ENCODE peak calls at places on chromosome 19, in seven cellular contexts. One of them, this sample, is unnamed.

GRCh38 chr19:9939301-9939913 is 3.1 kb upstream of the OLFM2 start:
- DNase-seq in GM12878: no peak
- DNase-seq in K562: no peak
- DNase-seq in GM12892: no peak
- DNase-seq in H1: no peak
- DNase-seq in HepG2: no peak
- DNase-seq in SK-N-SH: no peak
- DNase-seq in this sample: no peak

GRCh38 chr19:18091217-18091608 is 4.5 kb upstream of the IL12RB1 start:
- DNase-seq in GM12878: peak
- DNase-seq in K562: peak
- DNase-seq in GM12892: peak
- DNase-seq in H1: no peak
- DNase-seq in HepG2: no peak
- DNase-seq in SK-N-SH: no peak
- DNase-seq in this sample: no peak

GRCh38 chr19:23254141-23254910 is 4.1 kb upstream of the ZNF724 start:
- DNase-seq in GM12878: no peak
- DNase-seq in K562: no peak
- DNase-seq in GM12892: no peak
- DNase-seq in H1: no peak
- DNase-seq in HepG2: no peak
- DNase-seq in SK-N-SH: no peak
- DNase-seq in this sample: no peak

GRCh38 chr19:50967924-50968708 is 1.3 kb downstream of the KLK6 start:
- DNase-seq in GM12878: no peak
- DNase-seq in K562: no peak
- DNase-seq in GM12892: no peak
- DNase-seq in H1: no peak
- DNase-seq in HepG2: no peak
- DNase-seq in SK-N-SH: no peak
- DNase-seq in this sample: no peak

GRCh38 chr19:3852614-3853254 is 16.1 kb downstream of the ZFR2 start:
- DNase-seq in GM12878: no peak
- DNase-seq in K562: peak
- DNase-seq in GM12892: no peak
- DNase-seq in H1: peak
- DNase-seq in HepG2: peak
- DNase-seq in SK-N-SH: no peak
- DNase-seq in this sample: no peak

GRCh38 chr19:14943601-14944000 is 2.3 kb downstream of the OR7C2 start:
- DNase-seq in GM12878: peak
- DNase-seq in K562: no peak
- DNase-seq in GM12892: no peak
- DNase-seq in H1: no peak
- DNase-seq in HepG2: no peak
- DNase-seq in SK-N-SH: no peak
- DNase-seq in this sample: no peak

GRCh38 chr19:36266375-36266961 is 51.6 kb downstream of the ZNF146 start:
- DNase-seq in GM12878: no peak
- DNase-seq in K562: peak
- DNase-seq in GM12892: no peak
- DNase-seq in H1: no peak
- DNase-seq in HepG2: no peak
- DNase-seq in SK-N-SH: no peak
- DNase-seq in this sample: peak

GRCh38 chr19:35882074-35882832 is 13.9 kb downstream of the APLP1 start:
- DNase-seq in GM12878: peak
- DNase-seq in K562: peak
- DNase-seq in GM12892: no peak
- DNase-seq in H1: no peak
- DNase-seq in HepG2: peak
- DNase-seq in SK-N-SH: peak
- DNase-seq in this sample: no peak

GRCh38 chr19:6744381-6745288 is 5.2 kb downstream of the TRIP10 start:
- DNase-seq in GM12878: no peak
- DNase-seq in K562: no peak
- DNase-seq in GM12892: no peak
- DNase-seq in H1: no peak
- DNase-seq in HepG2: no peak
- DNase-seq in SK-N-SH: no peak
- DNase-seq in this sample: no peak

GRCh38 chr19:45590300-45591003 is 5.8 kb upstream of the OPA3 start:
- DNase-seq in GM12878: no peak
- DNase-seq in K562: no peak
- DNase-seq in GM12892: no peak
- DNase-seq in H1: no peak
- DNase-seq in HepG2: no peak
- DNase-seq in SK-N-SH: no peak
- DNase-seq in this sample: no peak

GRCh38 chr19:17862711-17863519 is 3.2 kb downstream of the RPL18A start:
- DNase-seq in GM12878: no peak
- DNase-seq in K562: no peak
- DNase-seq in GM12892: no peak
- DNase-seq in H1: no peak
- DNase-seq in HepG2: no peak
- DNase-seq in SK-N-SH: no peak
- DNase-seq in this sample: no peak

GRCh38 chr19:49469828-49470614 is 4.0 kb upstream of the FLT3LG start:
- DNase-seq in GM12878: peak
- DNase-seq in K562: no peak
- DNase-seq in GM12892: peak
- DNase-seq in H1: no peak
- DNase-seq in HepG2: no peak
- DNase-seq in SK-N-SH: no peak
- DNase-seq in this sample: no peak

GRCh38 chr19:2337329-2337707 is 8.8 kb downstream of the SPPL2B start:
- DNase-seq in GM12878: no peak
- DNase-seq in K562: no peak
- DNase-seq in GM12892: no peak
- DNase-seq in H1: peak
- DNase-seq in HepG2: peak
- DNase-seq in SK-N-SH: peak
- DNase-seq in this sample: no peak

GRCh38 chr19:29537181-29537580 is 11.4 kb downstream of the VSTM2B start:
- DNase-seq in GM12878: no peak
- DNase-seq in K562: no peak
- DNase-seq in GM12892: no peak
- DNase-seq in H1: peak
- DNase-seq in HepG2: no peak
- DNase-seq in SK-N-SH: no peak
- DNase-seq in this sample: no peak

GRCh38 chr19:36215276-36216171 is 618 bp downstream of the ZNF146 start:
- DNase-seq in GM12878: no peak
- DNase-seq in K562: no peak
- DNase-seq in GM12892: no peak
- DNase-seq in H1: no peak
- DNase-seq in HepG2: no peak
- DNase-seq in SK-N-SH: peak
- DNase-seq in this sample: no peak

GRCh38 chr19:5976768-5977167 is 1.2 kb downstream of the RANBP3 start:
- DNase-seq in GM12878: no peak
- DNase-seq in K562: no peak
- DNase-seq in GM12892: no peak
- DNase-seq in H1: no peak
- DNase-seq in HepG2: no peak
- DNase-seq in SK-N-SH: no peak
- DNase-seq in this sample: no peak

GRCh38 chr19:16587031-16588023 is 15.1 kb upstream of the SLC35E1 start:
- DNase-seq in GM12878: peak
- DNase-seq in K562: no peak
- DNase-seq in GM12892: no peak
- DNase-seq in H1: no peak
- DNase-seq in HepG2: no peak
- DNase-seq in SK-N-SH: no peak
- DNase-seq in this sample: no peak

GRCh38 chr19:46118136-46118535 is 6.4 kb downstream of the IGFL3 start:
- DNase-seq in GM12878: no peak
- DNase-seq in K562: no peak
- DNase-seq in GM12892: no peak
- DNase-seq in H1: no peak
- DNase-seq in HepG2: no peak
- DNase-seq in SK-N-SH: no peak
- DNase-seq in this sample: no peak

GRCh38 chr19:3025516-3025890 is 3.6 kb downstream of the TLE2 start:
- DNase-seq in GM12878: no peak
- DNase-seq in K562: no peak
- DNase-seq in GM12892: no peak
- DNase-seq in H1: no peak
- DNase-seq in HepG2: no peak
- DNase-seq in SK-N-SH: no peak
- DNase-seq in this sample: no peak

GRCh38 chr19:50204811-50205675 is 1.6 kb downstream of the MYH14 start:
- DNase-seq in GM12878: no peak
- DNase-seq in K562: peak
- DNase-seq in GM12892: no peak
- DNase-seq in H1: peak
- DNase-seq in HepG2: peak
- DNase-seq in SK-N-SH: peak
- DNase-seq in this sample: no peak

GRCh38 chr19:679418-680286 is 3.5 kb downstream of the FSTL3 start:
- DNase-seq in GM12878: no peak
- DNase-seq in K562: peak
- DNase-seq in GM12892: peak
- DNase-seq in H1: no peak
- DNase-seq in HepG2: no peak
- DNase-seq in SK-N-SH: peak
- DNase-seq in this sample: no peak

GRCh38 chr19:35365303-35365702 is 5.6 kb upstream of the GPR42 start:
- DNase-seq in GM12878: no peak
- DNase-seq in K562: no peak
- DNase-seq in GM12892: no peak
- DNase-seq in H1: no peak
- DNase-seq in HepG2: no peak
- DNase-seq in SK-N-SH: no peak
- DNase-seq in this sample: no peak

GRCh38 chr19:36136975-36137686 is 2.7 kb upstream of the CAPNS1 start:
- DNase-seq in GM12878: no peak
- DNase-seq in K562: no peak
- DNase-seq in GM12892: no peak
- DNase-seq in H1: no peak
- DNase-seq in HepG2: no peak
- DNase-seq in SK-N-SH: no peak
- DNase-seq in this sample: no peak

GRCh38 chr19:958967-959685 is 25.0 kb upstream of the WDR18 start:
- DNase-seq in GM12878: no peak
- DNase-seq in K562: peak
- DNase-seq in GM12892: no peak
- DNase-seq in H1: no peak
- DNase-seq in HepG2: peak
- DNase-seq in SK-N-SH: no peak
- DNase-seq in this sample: no peak

GRCh38 chr19:6772028-6772865 is at the start of gene VAV1:
- DNase-seq in GM12878: peak
- DNase-seq in K562: peak
- DNase-seq in GM12892: peak
- DNase-seq in H1: no peak
- DNase-seq in HepG2: no peak
- DNase-seq in SK-N-SH: peak
- DNase-seq in this sample: peak

GRCh38 chr19:54162241-54162805 is 2.8 kb upstream of the LENG1 start:
- DNase-seq in GM12878: no peak
- DNase-seq in K562: peak
- DNase-seq in GM12892: peak
- DNase-seq in H1: peak
- DNase-seq in HepG2: no peak
- DNase-seq in SK-N-SH: peak
- DNase-seq in this sample: no peak

GRCh38 chr19:15254547-15254946 is 22.3 kb upstream of the EPHX3 start:
- DNase-seq in GM12878: no peak
- DNase-seq in K562: no peak
- DNase-seq in GM12892: no peak
- DNase-seq in H1: no peak
- DNase-seq in HepG2: no peak
- DNase-seq in SK-N-SH: no peak
- DNase-seq in this sample: no peak

GRCh38 chr19:55146078-55146647 is 2.8 kb downstream of the TNNT1 start:
- DNase-seq in GM12878: no peak
- DNase-seq in K562: peak
- DNase-seq in GM12892: no peak
- DNase-seq in H1: peak
- DNase-seq in HepG2: no peak
- DNase-seq in SK-N-SH: peak
- DNase-seq in this sample: peak

GRCh38 chr19:45908956-45909355 is 5.6 kb downstream of the NANOS2 start:
- DNase-seq in GM12878: no peak
- DNase-seq in K562: no peak
- DNase-seq in GM12892: no peak
- DNase-seq in H1: no peak
- DNase-seq in HepG2: no peak
- DNase-seq in SK-N-SH: no peak
- DNase-seq in this sample: no peak

GRCh38 chr19:27762933-27763332 is 1450.0 kb downstream of the UQCRFS1 start:
- DNase-seq in GM12878: no peak
- DNase-seq in K562: no peak
- DNase-seq in GM12892: no peak
- DNase-seq in H1: no peak
- DNase-seq in HepG2: no peak
- DNase-seq in SK-N-SH: no peak
- DNase-seq in this sample: no peak
- TF ChIP-seq TAF1 in GM12878: no peak
- TF ChIP-seq TAF1 in K562: no peak
- TF ChIP-seq TAF1 in GM12892: no peak
- TF ChIP-seq TAF1 in H1: no peak
- TF ChIP-seq TAF1 in HepG2: no peak
- TF ChIP-seq TAF1 in SK-N-SH: no peak
- TF ChIP-seq TAF1 in this sample: no peak

GRCh38 chr19:33193864-33194362 is at the start of gene LRP3:
- DNase-seq in GM12878: no peak
- DNase-seq in K562: peak
- DNase-seq in GM12892: peak
- DNase-seq in H1: no peak
- DNase-seq in HepG2: no peak
- DNase-seq in SK-N-SH: peak
- DNase-seq in this sample: peak
- TF ChIP-seq POLR2AphosphoS5 in GM12878: no peak
- TF ChIP-seq POLR2AphosphoS5 in K562: no peak
- TF ChIP-seq POLR2AphosphoS5 in GM12892: no peak
- TF ChIP-seq POLR2AphosphoS5 in H1: no peak
- TF ChIP-seq POLR2AphosphoS5 in HepG2: no peak
- TF ChIP-seq POLR2AphosphoS5 in SK-N-SH: no peak
- TF ChIP-seq POLR2AphosphoS5 in this sample: no peak

DNA sequence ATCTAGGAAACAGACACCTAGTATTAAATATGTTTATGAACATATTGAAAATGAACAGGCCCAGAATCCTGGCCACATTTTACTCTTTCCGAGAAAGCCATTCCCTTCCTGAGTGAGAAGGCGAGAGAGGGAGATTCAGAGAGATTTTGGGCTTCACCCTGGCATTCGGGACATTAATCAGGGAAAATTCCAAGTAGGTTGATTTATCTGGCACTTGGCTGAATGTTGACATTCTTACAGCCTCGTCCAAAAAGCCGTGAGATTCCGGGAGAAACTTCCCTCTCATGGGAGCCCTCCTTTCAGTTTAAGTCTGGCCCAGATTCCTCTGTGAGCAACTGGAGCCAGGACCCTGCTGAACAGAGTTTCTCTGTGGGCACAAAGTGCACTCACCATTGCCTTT is 129.2 kb upstream of the PEG3 start:
- DNase-seq in GM12878: no peak
- DNase-seq in K562: no peak
- DNase-seq in GM12892: no peak
- DNase-seq in H1: no peak
- DNase-seq in HepG2: no peak
- DNase-seq in SK-N-SH: no peak
- DNase-seq in this sample: no peak
- TF ChIP-seq TAF1 in GM12878: no peak
- TF ChIP-seq TAF1 in K562: no peak
- TF ChIP-seq TAF1 in GM12892: no peak
- TF ChIP-seq TAF1 in H1: no peak
- TF ChIP-seq TAF1 in HepG2: no peak
- TF ChIP-seq TAF1 in SK-N-SH: no peak
- TF ChIP-seq TAF1 in this sample: no peak

GRCh38 chr19:38899447-38900219 is at the start of the genes NFKBIB and SIRT2:
- DNase-seq in GM12878: peak
- DNase-seq in K562: peak
- DNase-seq in GM12892: peak
- DNase-seq in H1: peak
- DNase-seq in HepG2: peak
- DNase-seq in SK-N-SH: peak
- DNase-seq in this sample: peak
- TF ChIP-seq POLR2AphosphoS5 in GM12878: peak
- TF ChIP-seq POLR2AphosphoS5 in K562: no peak
- TF ChIP-seq POLR2AphosphoS5 in GM12892: peak
- TF ChIP-seq POLR2AphosphoS5 in H1: peak
- TF ChIP-seq POLR2AphosphoS5 in HepG2: no peak
- TF ChIP-seq POLR2AphosphoS5 in SK-N-SH: no peak
- TF ChIP-seq POLR2AphosphoS5 in this sample: no peak